ENCODE peak calls at places on chromosomes 5 and 9, in four cellular contexts. I, K, S and L are unnamed samples.

GRCh38 chr5:110289213-110289810 is 437.2 kb downstream of the TMEM232 start:
- DNase-seq in I (no peak), K (no peak), S (no peak), L (no peak)

GRCh38 chr5:77396017-77396416 is 96.1 kb downstream of the WDR41 start:
- DNase-seq in I (no peak), K (no peak), S (no peak), L (no peak)

GRCh38 chr9:36450110-36450732 is 50.2 kb upstream of the RNF38 start:
- DNase-seq in I (peak; percentile 52), K (no peak), S (peak; percentile 16), L (no peak)

GRCh38 chr9:76166436-76166959 is 227.7 kb downstream of the RFK start:
- DNase-seq in I (no peak), K (no peak), S (no peak), L (no peak)

GRCh38 chr5:101679816-101680215 is 616.3 kb downstream of the SLCO4C1 start:
- DNase-seq in I (no peak), K (no peak), S (no peak), L (no peak)

GRCh38 chr5:133869675-133869978 is 98.8 kb downstream of the C5orf15 start:
- DNase-seq in I (no peak), K (no peak), S (no peak), L (no peak)

GRCh38 chr5:28281381-28281780 is 1243.0 kb upstream of the CDH9 start:
- DNase-seq in I (no peak), K (no peak), S (no peak), L (no peak)

GRCh38 chr5:3432135-3432534 is 163.5 kb upstream of the IRX1 start:
- DNase-seq in I (no peak), K (no peak), S (no peak), L (no peak)

GRCh38 chr9:89122944-89123343 is 55.7 kb downstream of the SHC3 start:
- DNase-seq in I (no peak), K (no peak), S (no peak), L (no peak)

GRCh38 chr9:76713371-76713770 is 50.9 kb upstream of the PCA3 start:
- DNase-seq in I (no peak), K (no peak), S (no peak), L (no peak)

GRCh38 chr5:1293997-1294838 is 650 bp downstream of the TERT start:
- DNase-seq in I (no peak), K (no peak), S (no peak), L (peak; percentile 36)

GRCh38 chr5:136016945-136017530 is 11.8 kb upstream of the TGFBI start:
- DNase-seq in I (no peak), K (no peak), S (no peak), L (no peak)

GRCh38 chr5:141787376-141787775 is 90.8 kb downstream of the PCDH1 start:
- DNase-seq in I (no peak), K (no peak), S (no peak), L (no peak)

GRCh38 chr5:139908749-139909148 is 113.1 kb downstream of the PSD2 start:
- DNase-seq in I (no peak), K (no peak), S (no peak), L (no peak)

GRCh38 chr9:684055-684949 is 157.2 kb upstream of the DMRT1 start:
- DNase-seq in I (no peak), K (no peak), S (no peak), L (no peak)

GRCh38 chr9:81391457-81391825 is 297.9 kb downstream of the TLE1 start:
- DNase-seq in I (no peak), K (no peak), S (no peak), L (no peak)